ENCODE peak calls at places on chromosome 7, in four cellular contexts. Z, D, R and O are unnamed samples.

GRCh38 chr7:39130740-39131538 is 153.2 kb downstream of the POU6F2 start:
- DNase-seq in R (no peak), Z (no peak), D (no peak), O (no peak)

GRCh38 chr7:21076579-21076978 is 289.9 kb upstream of the SP8 start:
- DNase-seq in D (no peak), R (no peak), Z (no peak), O (no peak)

GRCh38 chr7:34184466-34184865 is 279.1 kb downstream of the BMPER start:
- DNase-seq in R (peak; percentile 23), D (no peak), Z (no peak), O (no peak)

GRCh38 chr7:76358053-76358477 is 726 bp downstream of the YWHAG start:
- DNase-seq in Z (peak; percentile 37), R (peak; percentile 61), D (no peak), O (peak; percentile 69)

GRCh38 chr7:121107923-121108498 is 119.5 kb downstream of the CPED1 start:
- DNase-seq in Z (peak; percentile 36), R (peak; percentile 80), D (no peak), O (no peak)

GRCh38 chr7:45622058-45622457 is 47.9 kb downstream of the ADCY1 start:
- DNase-seq in D (peak; percentile 64), Z (no peak), R (no peak), O (no peak)

GRCh38 chr7:972110-972509 is 3.2 kb downstream of the COX19 start:
- DNase-seq in D (no peak), Z (no peak), R (no peak), O (no peak)

GRCh38 chr7:15463801-15464761 is 97.7 kb downstream of the AGMO start:
- DNase-seq in R (no peak), D (no peak), Z (no peak), O (no peak)

GRCh38 chr7:1513657-1514095 is 9.5 kb upstream of the INTS1 start:
- DNase-seq in Z (no peak), R (peak; percentile 71), D (no peak), O (no peak)

GRCh38 chr7:47298636-47299035 is 283.3 kb downstream of the TNS3 start:
- DNase-seq in D (peak; percentile 90), R (no peak), Z (no peak), O (peak; percentile 51)

GRCh38 chr7:44743750-44744149 is 4.9 kb upstream of the ZMIZ2 start:
- DNase-seq in D (no peak), R (no peak), Z (no peak), O (no peak)

GRCh38 chr7:150368098-150368883 is at the start of gene REPIN1:
- DNase-seq in Z (peak; percentile 70), D (peak; percentile 94), R (peak; percentile 58), O (peak; percentile 94)

GRCh38 chr7:50696810-50697582 is 85.7 kb downstream of the GRB10 start:
- DNase-seq in R (peak; percentile 18), Z (peak; percentile 39), D (no peak), O (no peak)

GRCh38 chr7:44194069-44194468 is 4.8 kb upstream of the GCK start:
- DNase-seq in Z (no peak), D (no peak), R (peak; percentile 65), O (no peak)

GRCh38 chr7:102913846-102914245 is 1.0 kb downstream of the LRRC17 start:
- DNase-seq in D (no peak), R (peak; percentile 25), Z (no peak), O (no peak)

GRCh38 chr7:24795407-24795767 is 38.1 kb upstream of the GSDME start:
- DNase-seq in D (no peak), R (no peak), Z (no peak), O (no peak)

GRCh38 chr7:151137841-151138540 is 29.5 kb downstream of the GBX1 start:
- DNase-seq in D (no peak), Z (no peak), R (no peak), O (no peak)

GRCh38 chr7:128827971-128828711 is 2.1 kb upstream of the FLNC start:
- DNase-seq in D (no peak), R (peak; percentile 76), Z (no peak), O (no peak)

GRCh38 chr7:155377837-155378579 is 79.9 kb upstream of the EN2 start:
- DNase-seq in Z (no peak), R (no peak), D (no peak), O (no peak)

GRCh38 chr7:19145429-19146201 is 394 bp upstream of the FERD3L start:
- DNase-seq in D (no peak), Z (no peak), R (no peak), O (no peak)

GRCh38 chr7:103962070-103962469 is 27.4 kb downstream of the RELN start:
- DNase-seq in Z (no peak), R (no peak), D (no peak), O (no peak)

GRCh38 chr7:95718556-95719410 is 53.6 kb upstream of the DYNC1I1 start:
- DNase-seq in Z (peak; percentile 43), R (peak; percentile 9), D (no peak), O (no peak)

GRCh38 chr7:44045226-44046014 is 918 bp downstream of the DBNL start:
- DNase-seq in R (no peak), Z (peak; percentile 9), D (no peak), O (no peak)

GRCh38 chr7:93048136-93048930 is 69.4 kb downstream of the SAMD9 start:
- DNase-seq in R (no peak), D (no peak), Z (no peak), O (no peak)

GRCh38 chr7:157568785-157569584 is 232.2 kb downstream of the DNAJB6 start:
- DNase-seq in Z (no peak), D (no peak), R (peak; percentile 16), O (peak; percentile 64)

GRCh38 chr7:411677-412312 is 107.9 kb downstream of the PDGFA start:
- DNase-seq in D (no peak), Z (no peak), R (no peak), O (no peak)

GRCh38 chr7:128801667-128802066 is 9.9 kb downstream of the CCDC136 start:
- DNase-seq in D (no peak), R (no peak), Z (no peak), O (no peak)

GRCh38 chr7:12630615-12630884 is 56.9 kb upstream of the ARL4A start:
- DNase-seq in D (no peak), R (no peak), Z (no peak), O (no peak)

GRCh38 chr7:3393862-3394261 is 92.8 kb downstream of the SDK1 start:
- DNase-seq in D (no peak), R (no peak), Z (no peak), O (no peak)

GRCh38 chr7:123643495-123644428 is 11.9 kb upstream of the LMOD2 start:
- DNase-seq in Z (no peak), R (peak; percentile 93), D (no peak), O (no peak)

GRCh38 chr7:97020601-97021442 is 3.8 kb downstream of the DLX5 start:
- DNase-seq in D (no peak), Z (no peak), R (no peak), O (no peak)

GRCh38 chr7:104758504-104758903 is 255.5 kb upstream of the KMT2E start:
- DNase-seq in Z (no peak), D (no peak), R (no peak), O (no peak)

GRCh38 chr7:155870334-155871180 is 58.3 kb upstream of the SHH start:
- DNase-seq in R (no peak), Z (no peak), D (peak; percentile 66), O (no peak)

GRCh38 chr7:5692112-5692844 is 89.2 kb downstream of the RNF216 start:
- DNase-seq in D (peak; percentile 88), R (peak; percentile 94), Z (no peak), O (peak; percentile 96)

GRCh38 chr7:149719912-149720335 is 53.5 kb downstream of the ZNF467 start:
- DNase-seq in D (no peak), Z (no peak), R (no peak), O (peak; percentile 56)

GRCh38 chr7:36949711-36950600 is 225.7 kb upstream of the AOAH start:
- DNase-seq in Z (no peak), R (no peak), D (no peak), O (peak; percentile 61)

GRCh38 chr7:34761627-34762026 is 103.6 kb downstream of the NPSR1 start:
- DNase-seq in D (no peak), R (no peak), Z (peak; percentile 1), O (no peak)

GRCh38 chr7:22444181-22444966 is 55.6 kb downstream of the STEAP1B start:
- DNase-seq in Z (no peak), D (no peak), R (peak; percentile 88), O (no peak)

GRCh38 chr7:32191296-32191695 is 121.1 kb upstream of the PDE1C start:
- DNase-seq in D (no peak), Z (no peak), R (no peak), O (no peak)